ENCODE peak calls at places on chromosomes 13 and 19, in eight cellular contexts. One of them, this sample, is unnamed.

GRCh38 chr19:6056801-6057650 is 53.3 kb downstream of the RFX2 start:
- DNase-seq in NCI-H460: no peak
- DNase-seq in cardiac muscle cell: no peak
- DNase-seq in bronchial epithelial cell: peak
- DNase-seq in mucosa of gallbladder: peak
- DNase-seq in HT-29: peak
- DNase-seq in stimulated activated CD4-positive, alpha-beta T cell treated with anti-CD3 and anti-CD28 coated beads, Interleukin-12 subunit alpha, Interleukin-12 subunit beta, amount 100 ng/mL, for 24 hours: no peak
- DNase-seq in AG09319: peak
- DNase-seq in this sample: no peak

GRCh38 chr19:49896863-49897621 is at the start of gene IL4I1:
- DNase-seq in NCI-H460: no peak
- DNase-seq in cardiac muscle cell: no peak
- DNase-seq in bronchial epithelial cell: no peak
- DNase-seq in mucosa of gallbladder: no peak
- DNase-seq in HT-29: no peak
- DNase-seq in stimulated activated CD4-positive, alpha-beta T cell treated with anti-CD3 and anti-CD28 coated beads, Interleukin-12 subunit alpha, Interleukin-12 subunit beta, amount 100 ng/mL, for 24 hours: no peak
- DNase-seq in AG09319: no peak
- DNase-seq in this sample: no peak

GRCh38 chr13:62846302-62846701 is 1430.7 kb upstream of the PCDH20 start:
- DNase-seq in NCI-H460: no peak
- DNase-seq in cardiac muscle cell: no peak
- DNase-seq in bronchial epithelial cell: peak
- DNase-seq in mucosa of gallbladder: no peak
- DNase-seq in HT-29: no peak
- DNase-seq in stimulated activated CD4-positive, alpha-beta T cell treated with anti-CD3 and anti-CD28 coated beads, Interleukin-12 subunit alpha, Interleukin-12 subunit beta, amount 100 ng/mL, for 24 hours: no peak
- DNase-seq in AG09319: no peak
- DNase-seq in this sample: no peak

GRCh38 chr13:94351292-94352000 is 128.0 kb downstream of the DCT start:
- DNase-seq in NCI-H460: no peak
- DNase-seq in cardiac muscle cell: no peak
- DNase-seq in bronchial epithelial cell: no peak
- DNase-seq in mucosa of gallbladder: no peak
- DNase-seq in HT-29: no peak
- DNase-seq in stimulated activated CD4-positive, alpha-beta T cell treated with anti-CD3 and anti-CD28 coated beads, Interleukin-12 subunit alpha, Interleukin-12 subunit beta, amount 100 ng/mL, for 24 hours: no peak
- DNase-seq in AG09319: no peak
- DNase-seq in this sample: no peak

GRCh38 chr13:39186205-39186880 is 148.1 kb downstream of the NHLRC3 start:
- DNase-seq in NCI-H460: no peak
- DNase-seq in cardiac muscle cell: no peak
- DNase-seq in bronchial epithelial cell: no peak
- DNase-seq in mucosa of gallbladder: no peak
- DNase-seq in HT-29: no peak
- DNase-seq in stimulated activated CD4-positive, alpha-beta T cell treated with anti-CD3 and anti-CD28 coated beads, Interleukin-12 subunit alpha, Interleukin-12 subunit beta, amount 100 ng/mL, for 24 hours: no peak
- DNase-seq in AG09319: no peak
- DNase-seq in this sample: no peak

GRCh38 chr19:29587518-29587986 is 18.5 kb upstream of the POP4 start:
- DNase-seq in NCI-H460: no peak
- DNase-seq in cardiac muscle cell: no peak
- DNase-seq in bronchial epithelial cell: peak
- DNase-seq in mucosa of gallbladder: no peak
- DNase-seq in HT-29: no peak
- DNase-seq in stimulated activated CD4-positive, alpha-beta T cell treated with anti-CD3 and anti-CD28 coated beads, Interleukin-12 subunit alpha, Interleukin-12 subunit beta, amount 100 ng/mL, for 24 hours: peak
- DNase-seq in AG09319: no peak
- DNase-seq in this sample: no peak

GRCh38 chr13:97875911-97876310 is 77.6 kb upstream of the IPO5 start:
- DNase-seq in NCI-H460: no peak
- DNase-seq in cardiac muscle cell: no peak
- DNase-seq in bronchial epithelial cell: no peak
- DNase-seq in mucosa of gallbladder: no peak
- DNase-seq in HT-29: no peak
- DNase-seq in stimulated activated CD4-positive, alpha-beta T cell treated with anti-CD3 and anti-CD28 coated beads, Interleukin-12 subunit alpha, Interleukin-12 subunit beta, amount 100 ng/mL, for 24 hours: no peak
- DNase-seq in AG09319: no peak
- DNase-seq in this sample: no peak

GRCh38 chr13:109154546-109154945 is 525.1 kb downstream of the MYO16 start:
- DNase-seq in NCI-H460: no peak
- DNase-seq in cardiac muscle cell: no peak
- DNase-seq in bronchial epithelial cell: peak
- DNase-seq in mucosa of gallbladder: no peak
- DNase-seq in HT-29: no peak
- DNase-seq in stimulated activated CD4-positive, alpha-beta T cell treated with anti-CD3 and anti-CD28 coated beads, Interleukin-12 subunit alpha, Interleukin-12 subunit beta, amount 100 ng/mL, for 24 hours: no peak
- DNase-seq in AG09319: no peak
- DNase-seq in this sample: no peak

GRCh38 chr19:35107541-35107939 is 8.1 kb upstream of the FXYD3 start:
- DNase-seq in NCI-H460: peak
- DNase-seq in cardiac muscle cell: no peak
- DNase-seq in bronchial epithelial cell: peak
- DNase-seq in mucosa of gallbladder: peak
- DNase-seq in HT-29: peak
- DNase-seq in stimulated activated CD4-positive, alpha-beta T cell treated with anti-CD3 and anti-CD28 coated beads, Interleukin-12 subunit alpha, Interleukin-12 subunit beta, amount 100 ng/mL, for 24 hours: no peak
- DNase-seq in AG09319: no peak
- DNase-seq in this sample: no peak

GRCh38 chr19:32322541-32322940 is 22.9 kb upstream of the ZNF507 start:
- DNase-seq in NCI-H460: no peak
- DNase-seq in cardiac muscle cell: no peak
- DNase-seq in bronchial epithelial cell: peak
- DNase-seq in mucosa of gallbladder: no peak
- DNase-seq in HT-29: no peak
- DNase-seq in stimulated activated CD4-positive, alpha-beta T cell treated with anti-CD3 and anti-CD28 coated beads, Interleukin-12 subunit alpha, Interleukin-12 subunit beta, amount 100 ng/mL, for 24 hours: no peak
- DNase-seq in AG09319: no peak
- DNase-seq in this sample: no peak

GRCh38 chr13:108656742-108657141 is 27.3 kb downstream of the MYO16 start:
- DNase-seq in NCI-H460: no peak
- DNase-seq in cardiac muscle cell: no peak
- DNase-seq in bronchial epithelial cell: no peak
- DNase-seq in mucosa of gallbladder: no peak
- DNase-seq in HT-29: no peak
- DNase-seq in stimulated activated CD4-positive, alpha-beta T cell treated with anti-CD3 and anti-CD28 coated beads, Interleukin-12 subunit alpha, Interleukin-12 subunit beta, amount 100 ng/mL, for 24 hours: no peak
- DNase-seq in AG09319: no peak
- DNase-seq in this sample: no peak

GRCh38 chr13:80923907-80924306 is 583.0 kb upstream of the SPRY2 start:
- DNase-seq in NCI-H460: no peak
- DNase-seq in cardiac muscle cell: peak
- DNase-seq in bronchial epithelial cell: peak
- DNase-seq in mucosa of gallbladder: no peak
- DNase-seq in HT-29: no peak
- DNase-seq in stimulated activated CD4-positive, alpha-beta T cell treated with anti-CD3 and anti-CD28 coated beads, Interleukin-12 subunit alpha, Interleukin-12 subunit beta, amount 100 ng/mL, for 24 hours: no peak
- DNase-seq in AG09319: no peak
- DNase-seq in this sample: peak

GRCh38 chr13:80551650-80552497 is 210.9 kb upstream of the SPRY2 start:
- DNase-seq in NCI-H460: no peak
- DNase-seq in cardiac muscle cell: no peak
- DNase-seq in bronchial epithelial cell: peak
- DNase-seq in mucosa of gallbladder: no peak
- DNase-seq in HT-29: peak
- DNase-seq in stimulated activated CD4-positive, alpha-beta T cell treated with anti-CD3 and anti-CD28 coated beads, Interleukin-12 subunit alpha, Interleukin-12 subunit beta, amount 100 ng/mL, for 24 hours: no peak
- DNase-seq in AG09319: no peak
- DNase-seq in this sample: no peak

GRCh38 chr13:107835339-107836018 is 379.9 kb downstream of the LIG4 start:
- DNase-seq in NCI-H460: no peak
- DNase-seq in cardiac muscle cell: no peak
- DNase-seq in bronchial epithelial cell: peak
- DNase-seq in mucosa of gallbladder: no peak
- DNase-seq in HT-29: peak
- DNase-seq in stimulated activated CD4-positive, alpha-beta T cell treated with anti-CD3 and anti-CD28 coated beads, Interleukin-12 subunit alpha, Interleukin-12 subunit beta, amount 100 ng/mL, for 24 hours: no peak
- DNase-seq in AG09319: no peak
- DNase-seq in this sample: no peak

GRCh38 chr13:105928901-105929300 is 606.6 kb downstream of the EFNB2 start:
- DNase-seq in NCI-H460: no peak
- DNase-seq in cardiac muscle cell: peak
- DNase-seq in bronchial epithelial cell: no peak
- DNase-seq in mucosa of gallbladder: no peak
- DNase-seq in HT-29: no peak
- DNase-seq in stimulated activated CD4-positive, alpha-beta T cell treated with anti-CD3 and anti-CD28 coated beads, Interleukin-12 subunit alpha, Interleukin-12 subunit beta, amount 100 ng/mL, for 24 hours: no peak
- DNase-seq in AG09319: no peak
- DNase-seq in this sample: no peak

GRCh38 chr13:93289842-93290241 is 63.2 kb downstream of the GPC6 start:
- DNase-seq in NCI-H460: no peak
- DNase-seq in cardiac muscle cell: no peak
- DNase-seq in bronchial epithelial cell: no peak
- DNase-seq in mucosa of gallbladder: no peak
- DNase-seq in HT-29: no peak
- DNase-seq in stimulated activated CD4-positive, alpha-beta T cell treated with anti-CD3 and anti-CD28 coated beads, Interleukin-12 subunit alpha, Interleukin-12 subunit beta, amount 100 ng/mL, for 24 hours: no peak
- DNase-seq in AG09319: no peak
- DNase-seq in this sample: no peak

GRCh38 chr19:2721570-2722540 is 683 bp upstream of the DIRAS1 start:
- DNase-seq in NCI-H460: no peak
- DNase-seq in cardiac muscle cell: no peak
- DNase-seq in bronchial epithelial cell: no peak
- DNase-seq in mucosa of gallbladder: no peak
- DNase-seq in HT-29: no peak
- DNase-seq in stimulated activated CD4-positive, alpha-beta T cell treated with anti-CD3 and anti-CD28 coated beads, Interleukin-12 subunit alpha, Interleukin-12 subunit beta, amount 100 ng/mL, for 24 hours: no peak
- DNase-seq in AG09319: no peak
- DNase-seq in this sample: no peak

GRCh38 chr19:5801796-5802616 is 2.9 kb upstream of the NRTN start:
- DNase-seq in NCI-H460: no peak
- DNase-seq in cardiac muscle cell: peak
- DNase-seq in bronchial epithelial cell: no peak
- DNase-seq in mucosa of gallbladder: no peak
- DNase-seq in HT-29: no peak
- DNase-seq in stimulated activated CD4-positive, alpha-beta T cell treated with anti-CD3 and anti-CD28 coated beads, Interleukin-12 subunit alpha, Interleukin-12 subunit beta, amount 100 ng/mL, for 24 hours: no peak
- DNase-seq in AG09319: no peak
- DNase-seq in this sample: peak

GRCh38 chr19:1015782-1016646 is 4.9 kb downstream of the TMEM259 start:
- DNase-seq in NCI-H460: no peak
- DNase-seq in cardiac muscle cell: no peak
- DNase-seq in bronchial epithelial cell: no peak
- DNase-seq in mucosa of gallbladder: no peak
- DNase-seq in HT-29: no peak
- DNase-seq in stimulated activated CD4-positive, alpha-beta T cell treated with anti-CD3 and anti-CD28 coated beads, Interleukin-12 subunit alpha, Interleukin-12 subunit beta, amount 100 ng/mL, for 24 hours: no peak
- DNase-seq in AG09319: no peak
- DNase-seq in this sample: peak

GRCh38 chr13:29771247-29771646 is 79.2 kb downstream of the UBL3 start:
- DNase-seq in NCI-H460: peak
- DNase-seq in cardiac muscle cell: peak
- DNase-seq in bronchial epithelial cell: peak
- DNase-seq in mucosa of gallbladder: no peak
- DNase-seq in HT-29: peak
- DNase-seq in stimulated activated CD4-positive, alpha-beta T cell treated with anti-CD3 and anti-CD28 coated beads, Interleukin-12 subunit alpha, Interleukin-12 subunit beta, amount 100 ng/mL, for 24 hours: no peak
- DNase-seq in AG09319: no peak
- DNase-seq in this sample: peak

GRCh38 chr13:41411536-41411935 is 45.8 kb upstream of the RGCC start:
- DNase-seq in NCI-H460: peak
- DNase-seq in cardiac muscle cell: no peak
- DNase-seq in bronchial epithelial cell: peak
- DNase-seq in mucosa of gallbladder: no peak
- DNase-seq in HT-29: peak
- DNase-seq in stimulated activated CD4-positive, alpha-beta T cell treated with anti-CD3 and anti-CD28 coated beads, Interleukin-12 subunit alpha, Interleukin-12 subunit beta, amount 100 ng/mL, for 24 hours: no peak
- DNase-seq in AG09319: peak
- DNase-seq in this sample: peak

GRCh38 chr19:43439183-43440063 is 24.7 kb downstream of the TEX101 start:
- DNase-seq in NCI-H460: peak
- DNase-seq in cardiac muscle cell: no peak
- DNase-seq in bronchial epithelial cell: peak
- DNase-seq in mucosa of gallbladder: no peak
- DNase-seq in HT-29: no peak
- DNase-seq in stimulated activated CD4-positive, alpha-beta T cell treated with anti-CD3 and anti-CD28 coated beads, Interleukin-12 subunit alpha, Interleukin-12 subunit beta, amount 100 ng/mL, for 24 hours: no peak
- DNase-seq in AG09319: peak
- DNase-seq in this sample: no peak

GRCh38 chr19:6062274-6062673 is 48.0 kb downstream of the RFX2 start:
- DNase-seq in NCI-H460: no peak
- DNase-seq in cardiac muscle cell: no peak
- DNase-seq in bronchial epithelial cell: no peak
- DNase-seq in mucosa of gallbladder: peak
- DNase-seq in HT-29: no peak
- DNase-seq in stimulated activated CD4-positive, alpha-beta T cell treated with anti-CD3 and anti-CD28 coated beads, Interleukin-12 subunit alpha, Interleukin-12 subunit beta, amount 100 ng/mL, for 24 hours: no peak
- DNase-seq in AG09319: no peak
- DNase-seq in this sample: no peak

GRCh38 chr19:18879579-18880373 is 16.2 kb downstream of the CERS1 start:
- DNase-seq in NCI-H460: no peak
- DNase-seq in cardiac muscle cell: no peak
- DNase-seq in bronchial epithelial cell: peak
- DNase-seq in mucosa of gallbladder: no peak
- DNase-seq in HT-29: peak
- DNase-seq in stimulated activated CD4-positive, alpha-beta T cell treated with anti-CD3 and anti-CD28 coated beads, Interleukin-12 subunit alpha, Interleukin-12 subunit beta, amount 100 ng/mL, for 24 hours: no peak
- DNase-seq in AG09319: no peak
- DNase-seq in this sample: peak

GRCh38 chr13:85163063-85163462 is 636.2 kb downstream of the SLITRK6 start:
- DNase-seq in NCI-H460: no peak
- DNase-seq in cardiac muscle cell: no peak
- DNase-seq in bronchial epithelial cell: no peak
- DNase-seq in mucosa of gallbladder: no peak
- DNase-seq in HT-29: no peak
- DNase-seq in stimulated activated CD4-positive, alpha-beta T cell treated with anti-CD3 and anti-CD28 coated beads, Interleukin-12 subunit alpha, Interleukin-12 subunit beta, amount 100 ng/mL, for 24 hours: no peak
- DNase-seq in AG09319: no peak
- DNase-seq in this sample: no peak

GRCh38 chr19:41698746-41699230 is 9.6 kb upstream of the CEACAM5 start:
- DNase-seq in NCI-H460: no peak
- DNase-seq in cardiac muscle cell: no peak
- DNase-seq in bronchial epithelial cell: no peak
- DNase-seq in mucosa of gallbladder: no peak
- DNase-seq in HT-29: peak
- DNase-seq in stimulated activated CD4-positive, alpha-beta T cell treated with anti-CD3 and anti-CD28 coated beads, Interleukin-12 subunit alpha, Interleukin-12 subunit beta, amount 100 ng/mL, for 24 hours: no peak
- DNase-seq in AG09319: no peak
- DNase-seq in this sample: no peak

GRCh38 chr13:48493076-48493765 is 39.7 kb downstream of the RCBTB2 start:
- DNase-seq in NCI-H460: no peak
- DNase-seq in cardiac muscle cell: no peak
- DNase-seq in bronchial epithelial cell: peak
- DNase-seq in mucosa of gallbladder: no peak
- DNase-seq in HT-29: no peak
- DNase-seq in stimulated activated CD4-positive, alpha-beta T cell treated with anti-CD3 and anti-CD28 coated beads, Interleukin-12 subunit alpha, Interleukin-12 subunit beta, amount 100 ng/mL, for 24 hours: no peak
- DNase-seq in AG09319: no peak
- DNase-seq in this sample: no peak

GRCh38 chr13:107284168-107284567 is 716.2 kb upstream of the ARGLU1 start:
- DNase-seq in NCI-H460: peak
- DNase-seq in cardiac muscle cell: no peak
- DNase-seq in bronchial epithelial cell: peak
- DNase-seq in mucosa of gallbladder: no peak
- DNase-seq in HT-29: no peak
- DNase-seq in stimulated activated CD4-positive, alpha-beta T cell treated with anti-CD3 and anti-CD28 coated beads, Interleukin-12 subunit alpha, Interleukin-12 subunit beta, amount 100 ng/mL, for 24 hours: no peak
- DNase-seq in AG09319: no peak
- DNase-seq in this sample: no peak

GRCh38 chr19:53977429-53977990 is 13.9 kb upstream of the CACNG6 start:
- DNase-seq in NCI-H460: peak
- DNase-seq in cardiac muscle cell: peak
- DNase-seq in bronchial epithelial cell: peak
- DNase-seq in mucosa of gallbladder: peak
- DNase-seq in HT-29: peak
- DNase-seq in stimulated activated CD4-positive, alpha-beta T cell treated with anti-CD3 and anti-CD28 coated beads, Interleukin-12 subunit alpha, Interleukin-12 subunit beta, amount 100 ng/mL, for 24 hours: peak
- DNase-seq in AG09319: peak
- DNase-seq in this sample: peak

GRCh38 chr13:51549050-51549449 is 35.2 kb upstream of the WDFY2 start:
- DNase-seq in NCI-H460: no peak
- DNase-seq in cardiac muscle cell: no peak
- DNase-seq in bronchial epithelial cell: peak
- DNase-seq in mucosa of gallbladder: no peak
- DNase-seq in HT-29: peak
- DNase-seq in stimulated activated CD4-positive, alpha-beta T cell treated with anti-CD3 and anti-CD28 coated beads, Interleukin-12 subunit alpha, Interleukin-12 subunit beta, amount 100 ng/mL, for 24 hours: no peak
- DNase-seq in AG09319: no peak
- DNase-seq in this sample: no peak

GRCh38 chr13:104984296-104984818 is 1551.1 kb downstream of the EFNB2 start:
- DNase-seq in NCI-H460: no peak
- DNase-seq in cardiac muscle cell: peak
- DNase-seq in bronchial epithelial cell: peak
- DNase-seq in mucosa of gallbladder: peak
- DNase-seq in HT-29: peak
- DNase-seq in stimulated activated CD4-positive, alpha-beta T cell treated with anti-CD3 and anti-CD28 coated beads, Interleukin-12 subunit alpha, Interleukin-12 subunit beta, amount 100 ng/mL, for 24 hours: peak
- DNase-seq in AG09319: no peak
- DNase-seq in this sample: no peak

GRCh38 chr19:11160119-11160768 is 4.7 kb upstream of the SPC24 start:
- DNase-seq in NCI-H460: no peak
- DNase-seq in cardiac muscle cell: no peak
- DNase-seq in bronchial epithelial cell: no peak
- DNase-seq in mucosa of gallbladder: no peak
- DNase-seq in HT-29: no peak
- DNase-seq in stimulated activated CD4-positive, alpha-beta T cell treated with anti-CD3 and anti-CD28 coated beads, Interleukin-12 subunit alpha, Interleukin-12 subunit beta, amount 100 ng/mL, for 24 hours: no peak
- DNase-seq in AG09319: no peak
- DNase-seq in this sample: no peak

GRCh38 chr19:2248136-2249009 is 750 bp upstream of the AMH start:
- DNase-seq in NCI-H460: no peak
- DNase-seq in cardiac muscle cell: no peak
- DNase-seq in bronchial epithelial cell: no peak
- DNase-seq in mucosa of gallbladder: no peak
- DNase-seq in HT-29: no peak
- DNase-seq in stimulated activated CD4-positive, alpha-beta T cell treated with anti-CD3 and anti-CD28 coated beads, Interleukin-12 subunit alpha, Interleukin-12 subunit beta, amount 100 ng/mL, for 24 hours: no peak
- DNase-seq in AG09319: no peak
- DNase-seq in this sample: no peak

GRCh38 chr19:19134687-19135158 is 3.6 kb downstream of the TMEM161A start:
- DNase-seq in NCI-H460: no peak
- DNase-seq in cardiac muscle cell: peak
- DNase-seq in bronchial epithelial cell: no peak
- DNase-seq in mucosa of gallbladder: no peak
- DNase-seq in HT-29: no peak
- DNase-seq in stimulated activated CD4-positive, alpha-beta T cell treated with anti-CD3 and anti-CD28 coated beads, Interleukin-12 subunit alpha, Interleukin-12 subunit beta, amount 100 ng/mL, for 24 hours: peak
- DNase-seq in AG09319: no peak
- DNase-seq in this sample: peak

This sample was measured in neural progenitor cell.